ENCODE peak calls at places on chromosomes 11 and 22, in ten cellular contexts. L, H, J, X, S, M, N, W, R and E are unnamed samples.

GRCh38 chr22:37148742-37149665 is 712 bp downstream of the IL2RB start:
- DNase-seq in L (no peak), H (no peak), J (no peak), X (no peak), S (no peak), M (no peak), N (no peak), W (no peak), R (no peak), E (no peak)

GRCh38 chr11:2571598-2572281 is 126.9 kb downstream of the KCNQ1 start:
- DNase-seq in L (no peak), H (no peak), J (no peak), X (no peak), S (no peak), M (no peak), N (no peak), W (no peak), R (no peak), E (no peak)

GRCh38 chr11:30821438-30821965 is 235.3 kb upstream of the MPPED2 start:
- DNase-seq in L (no peak), H (no peak), J (no peak), X (no peak), S (no peak), M (no peak), N (no peak), W (no peak), R (no peak), E (no peak)

GRCh38 chr11:8605956-8606355 is 11.9 kb upstream of the STK33 start:
- DNase-seq in L (no peak), H (no peak), J (no peak), X (no peak), S (no peak), M (no peak), N (no peak), W (no peak), R (no peak), E (no peak)

GRCh38 chr11:15764329-15764728 is 592.0 kb downstream of the SOX6 start:
- DNase-seq in L (no peak), H (no peak), J (no peak), X (no peak), S (no peak), M (no peak), N (no peak), W (no peak), R (no peak), E (no peak)

GRCh38 chr11:42234381-42235035 is 775.1 kb upstream of the LRRC4C start:
- DNase-seq in L (no peak), H (no peak), J (no peak), X (no peak), S (peak; percentile 57), M (no peak), N (no peak), W (peak; percentile 56), R (no peak), E (no peak)

GRCh38 chr11:72015511-72016061 is 16.9 kb downstream of the IL18BP start:
- DNase-seq in L (peak; percentile 17), H (peak; percentile 35), J (no peak), X (no peak), S (no peak), M (no peak), N (no peak), W (no peak), R (no peak), E (peak; percentile 28)

GRCh38 chr11:118435233-118435892 is 929 bp upstream of the KMT2A start:
- DNase-seq in L (peak; percentile 83), H (no peak), J (peak; percentile 70), X (peak; percentile 53), S (peak; percentile 86), M (peak; percentile 30), N (peak; percentile 42), W (no peak), R (peak; percentile 75), E (peak; percentile 82)

GRCh38 chr11:82719316-82719715 is 14.3 kb downstream of the FAM181B start:
- DNase-seq in L (no peak), H (no peak), J (no peak), X (no peak), S (no peak), M (no peak), N (no peak), W (no peak), R (no peak), E (no peak)

GRCh38 chr11:102620179-102620578 is 5.0 kb downstream of the MMP20 start:
- DNase-seq in L (no peak), H (no peak), J (no peak), X (no peak), S (no peak), M (no peak), N (no peak), W (no peak), R (no peak), E (no peak)

GRCh38 chr11:133082453-133082781 is 449.9 kb downstream of the OPCML start:
- DNase-seq in L (peak; percentile 41), H (no peak), J (no peak), X (no peak), S (no peak), M (no peak), N (no peak), W (no peak), R (peak; percentile 15), E (no peak)

GRCh38 chr22:20089977-20090729 is 10.1 kb downstream of the DGCR8 start:
- DNase-seq in L (no peak), H (no peak), J (peak; percentile 20), X (no peak), S (no peak), M (no peak), N (no peak), W (no peak), R (no peak), E (no peak)

GRCh38 chr11:68878022-68878421 is 25.6 kb downstream of the MRPL21 start:
- DNase-seq in L (no peak), H (no peak), J (no peak), X (no peak), S (no peak), M (no peak), N (no peak), W (no peak), R (no peak), E (no peak)

GRCh38 chr11:88103337-88104206 is 71.7 kb downstream of the RAB38 start:
- DNase-seq in L (peak; percentile 41), H (peak; percentile 77), J (peak; percentile 57), X (peak; percentile 50), S (peak; percentile 78), M (no peak), N (peak; percentile 7), W (peak; percentile 1), R (peak; percentile 17), E (peak; percentile 32)

GRCh38 chr11:70695086-70695960 is 297.0 kb downstream of the CTTN start:
- DNase-seq in L (no peak), H (no peak), J (no peak), X (no peak), S (no peak), M (no peak), N (no peak), W (no peak), R (no peak), E (no peak)

GRCh38 chr11:64853709-64854108 is 9.3 kb upstream of the CDC42BPG start:
- DNase-seq in L (no peak), H (no peak), J (no peak), X (no peak), S (no peak), M (no peak), N (no peak), W (no peak), R (no peak), E (peak; percentile 50)

GRCh38 chr11:22634897-22635629 is 9.4 kb upstream of the FANCF start:
- DNase-seq in L (peak; percentile 20), H (no peak), J (peak; percentile 12), X (no peak), S (peak; percentile 15), M (no peak), N (no peak), W (no peak), R (no peak), E (no peak)